ENCODE peak calls at places on chromosomes 7 and 10, in seven cellular contexts. G is left ventricle myocardium inferior, K is GM23338, W is body of pancreas, X is pancreas, C is A549, D is lower lobe of right lung. Z is an unnamed sample.

GRCh38 chr10:970311-971149 is 17.7 kb upstream of the GTPBP4 start:
- DNase-seq in G (no peak), K (no peak), W (peak), X (peak), C (no peak), D (no peak), Z (peak)

GRCh38 chr7:78052112-78052511 is 253.5 kb downstream of the PHTF2 start:
- DNase-seq in G (no peak), K (peak), W (no peak), X (no peak), C (no peak), D (no peak), Z (no peak)

GRCh38 chr7:154482863-154483262 is 430.7 kb downstream of the DPP6 start:
- DNase-seq in G (no peak), K (no peak), W (no peak), X (no peak), C (no peak), D (no peak), Z (no peak)

GRCh38 chr10:91797077-91797690 is 1.0 kb upstream of the TNKS2 start:
- DNase-seq in G (no peak), K (no peak), W (no peak), X (no peak), C (no peak), D (no peak), Z (no peak)

GRCh38 chr7:16660702-16661464 is 14.9 kb downstream of the BZW2 start:
- DNase-seq in G (no peak), K (no peak), W (no peak), X (no peak), C (no peak), D (no peak), Z (no peak)

GRCh38 chr7:54989826-54990225 is 29.0 kb upstream of the EGFR start:
- DNase-seq in G (no peak), K (no peak), W (no peak), X (no peak), C (no peak), D (no peak), Z (no peak)

GRCh38 chr10:86798636-86799035 is 42.2 kb downstream of the BMPR1A start:
- DNase-seq in G (no peak), K (no peak), W (no peak), X (no peak), C (no peak), D (no peak), Z (no peak)

GRCh38 chr10:4053940-4054339 is 268.9 kb upstream of the KLF6 start:
- DNase-seq in G (no peak), K (no peak), W (no peak), X (no peak), C (no peak), D (no peak), Z (no peak)

GRCh38 chr7:155069992-155070827 is at the start of gene HTR5A:
- DNase-seq in G (peak), K (peak), W (peak), X (peak), C (peak), D (peak), Z (peak)

GRCh38 chr10:58266003-58266825 is 1.5 kb downstream of the IPMK start:
- DNase-seq in G (no peak), K (no peak), W (peak), X (no peak), C (peak), D (no peak), Z (no peak)

GRCh38 chr10:71525102-71525501 is 128.4 kb downstream of the CDH23 start:
- DNase-seq in G (no peak), K (no peak), W (no peak), X (no peak), C (no peak), D (no peak), Z (no peak)

GRCh38 chr10:43703286-43703685 is 54.6 kb upstream of the ZNF32 start:
- DNase-seq in G (no peak), K (no peak), W (no peak), X (no peak), C (no peak), D (no peak), Z (peak)

GRCh38 chr10:98460837-98461499 is 14.2 kb upstream of the HPS1 start:
- DNase-seq in G (no peak), K (no peak), W (peak), X (peak), C (peak), D (no peak), Z (no peak)

GRCh38 chr7:43196379-43196778 is 83.9 kb downstream of the HECW1 start:
- DNase-seq in G (no peak), K (no peak), W (no peak), X (no peak), C (no peak), D (no peak), Z (no peak)

GRCh38 chr10:43557214-43557613 is 17.2 kb downstream of the ZNF239 start:
- DNase-seq in G (no peak), K (no peak), W (no peak), X (no peak), C (no peak), D (no peak), Z (no peak)

GRCh38 chr7:138975343-138976104 is 5.7 kb downstream of the KIAA1549 start:
- DNase-seq in G (no peak), K (peak), W (peak), X (no peak), C (no peak), D (no peak), Z (no peak)

GRCh38 chr7:41143074-41143473 is 559.8 kb downstream of the INHBA start:
- DNase-seq in G (no peak), K (no peak), W (no peak), X (no peak), C (no peak), D (no peak), Z (no peak)

GRCh38 chr10:60666221-60666620 is 112.1 kb upstream of the CDK1 start:
- DNase-seq in G (no peak), K (no peak), W (no peak), X (no peak), C (no peak), D (peak), Z (peak)

GRCh38 chr7:126659124-126659523 is 593.6 kb downstream of the GRM8 start:
- DNase-seq in G (no peak), K (no peak), W (no peak), X (no peak), C (no peak), D (no peak), Z (no peak)

GRCh38 chr10:123559066-123559822 is 106.9 kb upstream of the GPR26 start:
- DNase-seq in G (peak), K (peak), W (peak), X (peak), C (peak), D (peak), Z (peak)

GRCh38 chr7:36272211-36272566 is 117.5 kb upstream of the ANLN start:
- DNase-seq in G (no peak), K (no peak), W (no peak), X (no peak), C (no peak), D (no peak), Z (no peak)

GRCh38 chr7:106283831-106284515 is 810 bp downstream of the NAMPT start:
- DNase-seq in G (peak), K (peak), W (peak), X (peak), C (no peak), D (peak), Z (peak)

GRCh38 chr7:44764081-44764480 is 15.4 kb downstream of the ZMIZ2 start:
- DNase-seq in G (no peak), K (no peak), W (no peak), X (no peak), C (no peak), D (no peak), Z (no peak)

GRCh38 chr10:114550756-114551290 is 107.3 kb downstream of the ABLIM1 start:
- DNase-seq in G (no peak), K (peak), W (no peak), X (no peak), C (peak), D (no peak), Z (no peak)

GRCh38 chr10:20276127-20276979 is 460.1 kb downstream of the PLXDC2 start:
- DNase-seq in G (no peak), K (no peak), W (no peak), X (no peak), C (no peak), D (no peak), Z (no peak)

GRCh38 chr7:45349102-45349501 is 191.5 kb downstream of the RAMP3 start:
- DNase-seq in G (no peak), K (no peak), W (no peak), X (no peak), C (no peak), D (no peak), Z (no peak)

GRCh38 chr10:25050402-25050801 is 34.0 kb downstream of the THNSL1 start:
- DNase-seq in G (no peak), K (no peak), W (no peak), X (no peak), C (no peak), D (no peak), Z (no peak)

GRCh38 chr10:90925078-90926029 is 4.5 kb upstream of the ANKRD1 start:
- DNase-seq in G (no peak), K (peak), W (no peak), X (no peak), C (no peak), D (no peak), Z (no peak)

GRCh38 chr7:1114088-1114487 is 26.2 kb downstream of the GPER1 start:
- DNase-seq in G (peak), K (no peak), W (no peak), X (no peak), C (no peak), D (no peak), Z (peak)

GRCh38 chr10:623477-624311 is 65.8 kb downstream of the DIP2C start:
- DNase-seq in G (no peak), K (no peak), W (no peak), X (no peak), C (no peak), D (no peak), Z (no peak)

GRCh38 chr10:109324721-109325120 is 598.6 kb downstream of the XPNPEP1 start:
- DNase-seq in G (no peak), K (no peak), W (no peak), X (no peak), C (no peak), D (no peak), Z (no peak)

GRCh38 chr7:46651070-46651469 is 730.0 kb upstream of the IGFBP3 start:
- DNase-seq in G (no peak), K (peak), W (no peak), X (no peak), C (no peak), D (no peak), Z (no peak)

GRCh38 chr7:39394105-39394504 is 172.1 kb upstream of the YAE1 start:
- DNase-seq in G (no peak), K (no peak), W (no peak), X (no peak), C (no peak), D (no peak), Z (no peak)

GRCh38 chr7:92246363-92247101 is 758 bp downstream of the ANKIB1 start:
- DNase-seq in G (no peak), K (peak), W (peak), X (no peak), C (peak), D (peak), Z (peak)

GRCh38 chr7:139915864-139916716 is 87.0 kb downstream of the TBXAS1 start:
- DNase-seq in G (no peak), K (no peak), W (peak), X (peak), C (peak), D (no peak), Z (no peak)

GRCh38 chr7:46029111-46029704 is 108.1 kb upstream of the IGFBP3 start:
- DNase-seq in G (no peak), K (no peak), W (no peak), X (no peak), C (no peak), D (no peak), Z (no peak)

GRCh38 chr10:123241391-123242141 is 87.4 kb downstream of the BUB3 start:
- DNase-seq in G (no peak), K (no peak), W (no peak), X (no peak), C (no peak), D (no peak), Z (no peak)

GRCh38 chr7:145293120-145293792 is 457.4 kb upstream of the TPK1 start:
- DNase-seq in G (no peak), K (no peak), W (no peak), X (no peak), C (no peak), D (no peak), Z (no peak)

GRCh38 chr10:132872658-132873057 is 69.7 kb downstream of the CFAP46 start:
- DNase-seq in G (no peak), K (no peak), W (no peak), X (no peak), C (no peak), D (no peak), Z (peak)

GRCh38 chr7:130352335-130353074 is 7.9 kb downstream of the CPA5 start:
- DNase-seq in G (no peak), K (no peak), W (no peak), X (no peak), C (no peak), D (no peak), Z (no peak)

DNA sequence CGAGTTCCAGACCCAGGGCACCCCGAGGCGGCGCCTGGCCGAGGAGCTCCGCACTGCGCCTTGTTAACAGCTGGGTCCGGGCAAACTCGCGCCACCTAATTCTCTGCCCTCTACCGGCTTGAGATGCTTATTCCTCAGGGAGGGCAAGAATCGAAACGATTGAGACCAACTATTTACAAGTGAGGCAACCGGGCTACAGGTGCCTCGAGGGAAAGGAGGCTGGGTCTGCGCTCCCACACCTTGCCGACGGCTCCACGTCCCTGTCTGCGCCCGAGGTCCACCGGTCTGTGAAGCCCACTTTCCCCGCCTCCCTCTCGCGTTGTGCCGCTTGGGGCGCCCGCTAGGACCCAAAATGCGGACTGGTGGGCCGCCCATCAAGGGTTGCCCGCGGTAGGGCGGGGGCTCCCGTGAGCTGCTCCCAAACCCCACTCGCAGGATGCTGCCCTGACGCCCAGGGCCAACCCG is 527 bp downstream of the AKR1B1 start:
- DNase-seq in G (peak), K (peak), W (peak), X (peak), C (peak), D (peak), Z (peak)
- TF ChIP-seq CTCF in G (peak), K (no peak), W (peak), X (no peak), C (peak), D (no peak), Z (peak)

GRCh38 chr10:77274046-77274795 is 363.4 kb downstream of the KCNMA1 start:
- DNase-seq in G (no peak), K (no peak), W (no peak), X (no peak), C (no peak), D (no peak), Z (no peak)
- H3K4me3 ChIP-seq in G (no peak), K (no peak), W (no peak), X (no peak), C (no peak), D (no peak), Z (no peak)

GRCh38 chr10:6108072-6108471 is 19.2 kb downstream of the RBM17 start:
- DNase-seq in G (no peak), K (no peak), W (no peak), X (no peak), C (no peak), D (no peak), Z (no peak)
- TF ChIP-seq CTCF in G (no peak), K (no peak), W (no peak), X (no peak), C (no peak), D (no peak), Z (no peak)

GRCh38 chr10:28681928-28682750 is 4.8 kb downstream of the BAMBI start:
- DNase-seq in G (no peak), K (no peak), W (no peak), X (no peak), C (no peak), D (no peak), Z (no peak)

GRCh38 chr10:28678687-28679457 is 1.6 kb downstream of the BAMBI start:
- DNase-seq in G (no peak), K (no peak), W (no peak), X (no peak), C (no peak), D (no peak), Z (no peak)

GRCh38 chr10:28681345-28681763 is 4.0 kb downstream of the BAMBI start:
- DNase-seq in G (no peak), K (no peak), W (no peak), X (no peak), C (no peak), D (no peak), Z (no peak)

GRCh38 chr10:28677889-28678686 is 767 bp downstream of the BAMBI start:
- DNase-seq in G (peak), K (peak), W (peak), X (no peak), C (no peak), D (peak), Z (peak)

GRCh38 chr10:28679941-28680752 is 2.8 kb downstream of the BAMBI start:
- DNase-seq in G (no peak), K (no peak), W (peak), X (no peak), C (no peak), D (no peak), Z (no peak)
- H3K4me3 ChIP-seq in G (peak), K (peak), W (no peak), X (no peak), C (peak), D (peak), Z (peak)

GRCh38 chr7:48875300-48875916 is 48.9 kb upstream of the CDC14C start:
- DNase-seq in G (peak), K (peak), W (peak), X (no peak), C (no peak), D (peak), Z (peak)

GRCh38 chr7:48872548-48872947 is 51.8 kb upstream of the CDC14C start:
- DNase-seq in G (no peak), K (no peak), W (no peak), X (no peak), C (no peak), D (no peak), Z (no peak)

DNA sequence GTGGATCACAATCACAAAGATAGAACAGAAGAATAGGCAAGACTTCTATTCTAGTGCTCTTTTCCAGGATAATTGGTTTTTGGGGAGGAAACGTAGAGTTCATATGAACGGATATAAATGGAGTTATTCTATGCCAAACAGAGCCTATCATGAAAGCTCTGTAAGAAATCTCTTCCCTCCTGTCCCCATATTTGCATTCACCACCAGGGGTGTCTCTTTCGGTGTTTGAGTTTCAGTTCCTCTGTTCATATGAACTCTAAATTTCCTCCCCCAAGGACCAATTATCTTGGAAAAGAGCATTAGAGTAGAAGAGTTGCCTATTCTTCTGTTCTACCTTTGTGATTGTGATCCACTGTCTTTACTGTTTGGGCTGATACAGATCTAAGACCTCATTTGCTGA is 48.3 kb upstream of the CDC14C start:
- DNase-seq in G (no peak), K (no peak), W (no peak), X (no peak), C (no peak), D (no peak), Z (no peak)
- TF ChIP-seq CTCF in G (no peak), K (peak), W (no peak), X (no peak), C (no peak), D (no peak), Z (no peak)

Z was measured in upper lobe of right lung.